ENCODE peak calls at places on chromosomes 4 and X, in four cellular contexts. A is HCT116, W is HepG2, K is K562. V is an unnamed sample.

GRCh38 chr4:175376287-175376977 is 435.6 kb downstream of the GPM6A start:
- DNase-seq in K (no peak), W (no peak), A (no peak), V (no peak)

GRCh38 chr4:115323106-115323684 is 209.8 kb upstream of the NDST4 start:
- DNase-seq in K (no peak), A (no peak), W (no peak), V (no peak)

GRCh38 chrX:2552621-2553297 is 52.0 kb upstream of the DHRSX start:
- DNase-seq in K (no peak), A (no peak), W (peak; percentile 13), V (no peak)

GRCh38 chr4:25560605-25561004 is 95.0 kb upstream of the SLC34A2 start:
- DNase-seq in W (no peak), A (no peak), K (peak; percentile 3), V (no peak)

GRCh38 chr4:95193391-95194224 is 355.2 kb downstream of the UNC5C start:
- DNase-seq in K (no peak), A (no peak), W (no peak), V (no peak)

GRCh38 chr4:123393696-123394095 is 2.9 kb upstream of the SPRY1 start:
- DNase-seq in A (no peak), K (no peak), W (no peak), V (no peak)

GRCh38 chr4:105895609-105896460 is 564 bp downstream of the NPNT start:
- DNase-seq in W (no peak), K (no peak), A (no peak), V (no peak)

GRCh38 chr4:169337510-169337909 is 66.8 kb upstream of the SH3RF1 start:
- DNase-seq in K (no peak), A (no peak), W (no peak), V (no peak)

GRCh38 chr4:70721747-70722146 is at the start of gene RUFY3:
- DNase-seq in W (no peak), K (peak; percentile 30), A (no peak), V (no peak)

GRCh38 chr4:632926-633325 is 7.6 kb downstream of the PDE6B start:
- DNase-seq in W (no peak), A (no peak), K (no peak), V (no peak)

GRCh38 chr4:154009191-154009590 is 220.3 kb upstream of the SFRP2 start:
- DNase-seq in W (no peak), K (no peak), A (no peak), V (no peak)

GRCh38 chrX:100615015-100615414 is 21.6 kb downstream of the TSPAN6 start:
- DNase-seq in A (peak; percentile 22), W (peak; percentile 57), K (peak; percentile 6), V (no peak)

GRCh38 chrX:129846686-129847085 is 3.0 kb upstream of the ZDHHC9 start:
- DNase-seq in K (no peak), W (no peak), A (no peak), V (no peak)

GRCh38 chr4:167234388-167234881 is at the start of gene SPOCK3:
- DNase-seq in K (no peak), A (peak; percentile 18), W (no peak), V (no peak)

GRCh38 chr4:7902826-7903225 is 36.8 kb downstream of the AFAP1 start:
- DNase-seq in A (no peak), K (no peak), W (no peak), V (no peak)
- H3K4me1 ChIP-seq in A (no peaks in the 10 kb centered on the region), K (no peaks in the 10 kb centered on the region), W (peaks cover 20% of the 10 kb centered on the region), V (peaks cover 98% of the 10 kb centered on the region)

GRCh38 chr4:173248690-173249089 is 80.1 kb downstream of the GALNT7 start:
- DNase-seq in K (no peak), W (no peak), A (no peak), V (no peak)

GRCh38 chr4:173246719-173247118 is 78.1 kb downstream of the GALNT7 start:
- DNase-seq in K (no peak), A (no peak), W (no peak), V (no peak)

GRCh38 chr4:173243917-173244658 is 75.5 kb downstream of the GALNT7 start:
- DNase-seq in W (no peak), A (no peak), K (no peak), V (no peak)

GRCh38 chr4:173243321-173243720 is 74.7 kb downstream of the GALNT7 start:
- DNase-seq in W (no peak), K (no peak), A (no peak), V (peak; percentile 47)

GRCh38 chr4:173247316-173247715 is 78.7 kb downstream of the GALNT7 start:
- DNase-seq in K (no peak), A (no peak), W (no peak), V (no peak)
- TF ChIP-seq TCF7L2 in K (no peak), A (no peak), W (no peak), V (no peak)

GRCh38 chr4:87010192-87010591 is 75.4 kb downstream of the AFF1 start:
- DNase-seq in W (no peak), A (no peak), K (peak; percentile 42), V (no peak)
- H3K4me1 ChIP-seq in W (peaks cover 82% of the 10 kb centered on the region), A (peaks cover 27% of the 10 kb centered on the region), K (peaks cover 60% of the 10 kb centered on the region), V (peaks cover 48% of the 10 kb centered on the region)

DNA sequence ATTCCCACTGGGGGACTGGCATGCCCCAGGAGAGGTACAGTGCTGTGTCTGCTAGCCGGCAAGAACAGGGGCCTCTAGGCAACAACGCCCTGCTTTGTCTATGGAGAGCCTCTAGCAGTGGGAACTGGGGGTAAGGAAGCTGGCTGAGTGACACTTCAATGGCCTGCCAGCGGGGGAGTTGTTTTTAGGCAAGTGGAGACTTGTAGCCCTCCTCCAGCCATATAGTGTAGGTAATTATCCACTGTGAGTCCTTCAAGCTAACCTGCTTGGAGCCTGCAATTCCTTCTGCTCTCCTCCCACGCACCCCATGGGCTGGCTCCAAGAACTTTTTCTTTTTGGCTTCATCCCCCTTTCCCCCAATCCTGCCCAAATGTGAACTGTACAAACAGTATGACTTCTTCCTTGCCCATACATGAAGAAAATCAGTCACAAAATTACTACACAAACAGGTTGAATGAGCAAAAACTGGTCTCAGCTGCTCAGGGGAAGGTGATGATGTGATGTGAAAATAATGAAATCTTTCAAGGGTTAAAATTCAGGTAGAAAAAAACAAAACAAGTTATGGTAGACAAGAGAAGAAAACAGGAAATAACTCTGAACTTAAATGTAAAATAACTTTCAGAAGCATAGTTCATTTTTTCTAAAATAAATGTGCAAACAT is 33.1 kb downstream of the LEF1 start:
- DNase-seq in A (no peak), K (peak; percentile 54), W (no peak), V (no peak)
- TF ChIP-seq TCF7L2 in A (no peak), K (no peak), W (no peak), V (no peak)

GRCh38 chrX:10085223-10085622 is 71.6 kb upstream of the CLCN4 start:
- DNase-seq in K (no peak), A (no peak), W (no peak), V (no peak)

GRCh38 chrX:10090319-10090718 is 66.5 kb upstream of the CLCN4 start:
- DNase-seq in A (no peak), K (no peak), W (no peak), V (no peak)

GRCh38 chrX:10089378-10089795 is 67.4 kb upstream of the CLCN4 start:
- DNase-seq in K (no peak), A (no peak), W (no peak), V (no peak)

GRCh38 chrX:10086683-10087082 is 70.1 kb upstream of the CLCN4 start:
- DNase-seq in A (no peak), K (no peak), W (no peak), V (no peak)

DNA sequence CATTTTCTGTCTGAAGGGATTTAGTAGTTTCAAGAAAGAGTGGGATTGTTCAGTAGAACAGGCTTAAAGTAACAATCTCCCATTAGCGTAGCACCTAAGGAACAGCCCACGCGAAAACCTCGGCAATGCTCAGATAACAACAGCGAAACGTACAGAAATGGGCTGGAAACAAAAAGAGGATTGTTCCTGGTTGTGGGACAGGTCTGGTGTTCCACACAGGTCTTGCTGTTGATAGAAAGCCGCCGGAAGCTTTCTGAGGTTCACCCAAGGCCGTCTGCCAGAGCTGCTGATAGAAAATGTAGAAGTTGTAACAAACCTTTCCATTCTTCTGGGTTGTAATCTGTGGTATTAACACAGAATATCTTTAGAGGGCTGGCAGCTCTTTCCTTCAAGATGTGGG is 69.4 kb upstream of the CLCN4 start:
- DNase-seq in A (no peak), W (no peak), K (no peak), V (no peak)
- H3K4me1 ChIP-seq in A (no peaks in the 10 kb centered on the region), W (peaks cover 24% of the 10 kb centered on the region), K (no peaks in the 10 kb centered on the region), V (no peaks in the 10 kb centered on the region)

GRCh38 chr4:16843831-16844508 is 54.5 kb downstream of the LDB2 start:
- DNase-seq in K (no peak), W (peak; percentile 20), A (no peak), V (no peak)

GRCh38 chr4:16852168-16852567 is 46.3 kb downstream of the LDB2 start:
- DNase-seq in A (no peak), K (no peak), W (no peak), V (no peak)

GRCh38 chr4:16844796-16845586 is 53.5 kb downstream of the LDB2 start:
- DNase-seq in A (no peak), K (no peak), W (peak; percentile 32), V (no peak)

DNA sequence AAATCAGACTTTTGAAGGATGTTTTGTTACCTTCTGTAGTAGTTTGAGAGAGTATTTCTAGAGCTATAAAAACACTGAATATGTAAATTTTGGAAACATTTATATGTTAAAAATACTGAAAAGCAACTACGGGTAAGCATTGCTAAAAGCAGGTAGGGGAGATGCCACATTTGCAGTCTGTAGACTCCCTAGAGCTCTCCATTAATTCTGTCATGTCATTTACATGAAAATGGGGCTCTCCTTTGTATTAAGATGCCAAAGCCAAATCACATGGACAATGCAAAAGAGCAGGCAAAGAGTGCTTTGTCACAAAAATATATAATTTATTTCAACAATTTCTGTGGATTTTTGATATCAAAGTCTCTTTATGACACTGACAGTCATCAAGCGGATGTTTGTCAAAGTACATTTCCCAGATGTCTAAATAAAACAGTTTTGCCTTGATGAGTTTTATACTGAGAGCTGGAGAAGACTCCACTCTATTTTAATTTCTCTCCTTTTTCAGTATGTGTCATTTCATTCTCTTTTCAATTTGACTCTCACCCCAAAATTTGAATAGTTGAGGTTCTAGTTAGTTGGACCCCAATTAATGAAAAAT is 51.8 kb downstream of the LDB2 start:
- DNase-seq in K (no peak), A (no peak), W (no peak), V (no peak)
- TF ChIP-seq TCF7L2 in K (no peak), A (no peak), W (no peak), V (no peak)

V was measured in Panc1.